ENCODE peak calls at places on chromosome 18, in ten cellular contexts. J is activated gamma-delta T cell treated with Interleukin-2 at 50 U/mL for 16 hours, U is iPS-NIHi11, O is left colon, R is ovary, W is NCI-H2171 treated with DMSO at 0.1 percent for 48 hours, M is foreskin fibroblast, D is NCI-H1436, Z is hypothalamus, N is anterior cingulate cortex. P is an unnamed sample.

GRCh38 chr18:9577361-9577760 is 37.0 kb downstream of the PPP4R1 start:
- DNase-seq in J (no peak), U (no peak), O (no peak), R (no peak), W (no peak), M (no peak), D (no peak), Z (no peak), N (no peak), P (no peak)

GRCh38 chr18:26225915-26226228 is 373 bp upstream of the TAF4B start:
- DNase-seq in J (no peak), U (no peak), O (no peak), R (no peak), W (no peak), M (no peak), D (no peak), Z (no peak), N (no peak), P (no peak)

GRCh38 chr18:79400591-79401381 is 5.1 kb downstream of the NFATC1 start:
- DNase-seq in J (peak), U (peak), O (no peak), R (peak), W (no peak), M (no peak), D (no peak), Z (no peak), N (no peak), P (no peak)

GRCh38 chr18:74930616-74931015 is 278.3 kb downstream of the PTGR3 start:
- DNase-seq in J (no peak), U (no peak), O (no peak), R (no peak), W (no peak), M (no peak), D (no peak), Z (no peak), N (no peak), P (no peak)

GRCh38 chr18:67519582-67519981 is 3.1 kb upstream of the DSEL start:
- DNase-seq in J (no peak), U (no peak), O (no peak), R (no peak), W (no peak), M (peak), D (peak), Z (no peak), N (no peak), P (no peak)

GRCh38 chr18:48829443-48830149 is 121.2 kb downstream of the SMAD7 start:
- DNase-seq in J (no peak), U (no peak), O (peak), R (no peak), W (no peak), M (no peak), D (no peak), Z (no peak), N (no peak), P (no peak)

GRCh38 chr18:13159579-13159978 is 59.0 kb upstream of the LDLRAD4 start:
- DNase-seq in J (no peak), U (peak), O (no peak), R (no peak), W (peak), M (peak), D (peak), Z (no peak), N (no peak), P (peak)

GRCh38 chr18:3481696-3482210 is 31.8 kb downstream of the TGIF1 start:
- DNase-seq in J (peak), U (peak), O (no peak), R (no peak), W (peak), M (peak), D (no peak), Z (no peak), N (no peak), P (no peak)

GRCh38 chr18:79560042-79560860 is 119.4 kb upstream of the CTDP1 start:
- DNase-seq in J (no peak), U (no peak), O (peak), R (no peak), W (peak), M (no peak), D (no peak), Z (no peak), N (no peak), P (no peak)

GRCh38 chr18:78883501-78883900 is 96.1 kb upstream of the SALL3 start:
- DNase-seq in J (no peak), U (no peak), O (no peak), R (no peak), W (no peak), M (no peak), D (no peak), Z (no peak), N (no peak), P (no peak)

GRCh38 chr18:48072428-48073204 is 142.2 kb upstream of the SMAD2 start:
- DNase-seq in J (no peak), U (no peak), O (no peak), R (no peak), W (no peak), M (no peak), D (no peak), Z (no peak), N (no peak), P (no peak)

GRCh38 chr18:42030586-42031182 is 75.7 kb downstream of the PIK3C3 start:
- DNase-seq in J (no peak), U (peak), O (no peak), R (no peak), W (peak), M (peak), D (no peak), Z (no peak), N (no peak), P (no peak)

GRCh38 chr18:51933903-51934302 is 406.1 kb upstream of the DCC start:
- DNase-seq in J (no peak), U (no peak), O (no peak), R (no peak), W (no peak), M (no peak), D (no peak), Z (no peak), N (no peak), P (no peak)

GRCh38 chr18:2655954-2656236 is 369 bp downstream of the SMCHD1 start:
- DNase-seq in J (no peak), U (no peak), O (no peak), R (no peak), W (no peak), M (no peak), D (no peak), Z (no peak), N (peak), P (no peak)

GRCh38 chr18:55706893-55707292 is 118.9 kb upstream of the TCF4 start:
- DNase-seq in J (no peak), U (no peak), O (no peak), R (no peak), W (peak), M (peak), D (no peak), Z (no peak), N (no peak), P (no peak)

GRCh38 chr18:25827961-25828561 is 262.4 kb downstream of the SS18 start:
- DNase-seq in J (no peak), U (no peak), O (no peak), R (no peak), W (no peak), M (peak), D (no peak), Z (no peak), N (no peak), P (no peak)

GRCh38 chr18:74623047-74623816 is 25.6 kb downstream of the ZNF407 start:
- DNase-seq in J (peak), U (no peak), O (no peak), R (no peak), W (no peak), M (peak), D (no peak), Z (no peak), N (no peak), P (no peak)

GRCh38 chr18:2486426-2486825 is 84.9 kb downstream of the METTL4 start:
- DNase-seq in J (no peak), U (no peak), O (no peak), R (no peak), W (no peak), M (no peak), D (no peak), Z (no peak), N (no peak), P (no peak)

GRCh38 chr18:80034852-80035406 is 695 bp downstream of the RBFA start:
- DNase-seq in J (no peak), U (no peak), O (no peak), R (no peak), W (no peak), M (peak), D (no peak), Z (no peak), N (no peak), P (no peak)

GRCh38 chr18:44898536-44898935 is 217.8 kb downstream of the SETBP1 start:
- DNase-seq in J (no peak), U (no peak), O (no peak), R (no peak), W (no peak), M (no peak), D (no peak), Z (no peak), N (no peak), P (no peak)

GRCh38 chr18:80157708-80158343 is 48.8 kb downstream of the ADNP2 start:
- DNase-seq in J (peak), U (peak), O (no peak), R (peak), W (peak), M (peak), D (peak), Z (peak), N (peak), P (no peak)

GRCh38 chr18:72456802-72457201 is 87.3 kb downstream of the CBLN2 start:
- DNase-seq in J (no peak), U (no peak), O (no peak), R (no peak), W (no peak), M (peak), D (no peak), Z (no peak), N (no peak), P (no peak)

GRCh38 chr18:27921392-27921791 is 255.5 kb downstream of the CDH2 start:
- DNase-seq in J (no peak), U (peak), O (no peak), R (no peak), W (no peak), M (no peak), D (no peak), Z (no peak), N (no peak), P (no peak)

GRCh38 chr18:35029770-35030169 is 11.4 kb upstream of the MAPRE2 start:
- DNase-seq in J (no peak), U (no peak), O (no peak), R (no peak), W (no peak), M (peak), D (no peak), Z (no peak), N (no peak), P (no peak)

GRCh38 chr18:58666176-58666575 is 5.1 kb upstream of the MALT1 start:
- DNase-seq in J (no peak), U (no peak), O (no peak), R (no peak), W (no peak), M (no peak), D (no peak), Z (no peak), N (no peak), P (no peak)

GRCh38 chr18:12625242-12625641 is 32.7 kb downstream of the SPIRE1 start:
- DNase-seq in J (no peak), U (no peak), O (no peak), R (no peak), W (no peak), M (peak), D (no peak), Z (no peak), N (no peak), P (no peak)

GRCh38 chr18:79788096-79789085 is 9.3 kb upstream of the KCNG2 start:
- DNase-seq in J (no peak), U (peak), O (peak), R (no peak), W (no peak), M (no peak), D (no peak), Z (no peak), N (no peak), P (no peak)

GRCh38 chr18:76402026-76402990 is 92.7 kb downstream of the ZNF516 start:
- DNase-seq in J (no peak), U (no peak), O (no peak), R (no peak), W (no peak), M (no peak), D (no peak), Z (no peak), N (no peak), P (no peak)

GRCh38 chr18:36386150-36386920 is 88.8 kb downstream of the FHOD3 start:
- DNase-seq in J (no peak), U (no peak), O (no peak), R (no peak), W (no peak), M (no peak), D (no peak), Z (no peak), N (no peak), P (no peak)

GRCh38 chr18:5738561-5738960 is 156.8 kb downstream of the TMEM200C start:
- DNase-seq in J (no peak), U (no peak), O (no peak), R (no peak), W (peak), M (no peak), D (no peak), Z (no peak), N (no peak), P (no peak)

P was measured in NCI-H2081 treated with DMSO at 0.1 percent for 48 hours.